ENCODE peak calls at places on chromosomes 3 and 15, in seven cellular contexts. P is K562, Q is HCT116, A is GM12878, K is HepG2, G is H1, X is SK-N-SH. T is an unnamed sample.

GRCh38 chr15:100383302-100384107 is 41.7 kb upstream of the ADAMTS17 start:
- DNase-seq in G (peak; percentile 51), X (peak; percentile 45), P (no peak), Q (peak; percentile 8), A (no peak), K (peak; percentile 41), T (no peak)

GRCh38 chr3:178003756-178004155 is 532.5 kb upstream of the KCNMB2 start:
- DNase-seq in G (no peak), A (no peak), Q (no peak), X (no peak), P (no peak), K (no peak), T (no peak)

GRCh38 chr3:50339485-50340196 is 995 bp downstream of the RASSF1 start:
- DNase-seq in G (no peak), X (no peak), Q (no peak), P (no peak), A (no peak), K (no peak), T (no peak)

GRCh38 chr15:31245135-31245689 is 81.4 kb upstream of the KLF13 start:
- DNase-seq in K (no peak), G (no peak), P (no peak), A (no peak), Q (no peak), X (no peak), T (no peak)

GRCh38 chr3:169627789-169628188 is 35.7 kb downstream of the MECOM start:
- DNase-seq in G (no peak), A (no peak), P (no peak), X (no peak), K (no peak), Q (no peak), T (no peak)

GRCh38 chr3:127573401-127573800 is 17.1 kb downstream of the TPRA1 start:
- DNase-seq in K (no peak), X (no peak), Q (no peak), G (no peak), P (no peak), A (no peak), T (no peak)

GRCh38 chr15:73859236-73859635 is 14.1 kb upstream of the TBC1D21 start:
- DNase-seq in A (no peak), G (no peak), Q (no peak), X (no peak), K (no peak), P (no peak), T (no peak)

GRCh38 chr3:141147657-141148056 is 84.0 kb upstream of the PXYLP1 start:
- DNase-seq in A (no peak), Q (no peak), P (no peak), G (peak; percentile 45), K (peak; percentile 82), X (no peak), T (peak; percentile 5)

GRCh38 chr3:134357914-134358811 is 16.1 kb downstream of the AMOTL2 start:
- DNase-seq in A (no peak), X (peak; percentile 57), G (no peak), Q (peak; percentile 52), K (peak; percentile 87), P (peak; percentile 25), T (peak; percentile 93)

DNA sequence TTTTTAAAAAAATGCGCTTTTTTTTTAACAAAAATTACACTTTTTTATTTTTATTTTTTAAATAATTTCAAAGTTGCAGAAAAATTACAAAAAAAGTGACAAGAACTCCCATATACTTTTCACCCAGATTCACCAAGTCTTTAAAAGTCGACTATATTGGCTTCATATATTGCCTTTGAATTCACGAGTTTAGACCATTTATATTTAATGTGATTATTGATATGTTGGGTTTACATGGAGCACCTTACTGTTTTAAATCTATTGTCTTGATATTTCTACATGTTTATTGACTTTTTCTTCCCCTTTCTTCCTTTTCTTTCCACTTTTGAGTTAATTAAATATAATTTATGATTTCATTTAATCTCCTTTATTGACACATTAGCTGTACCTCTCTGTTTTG is 127.2 kb downstream of the OPA1 start:
- DNase-seq in G (no peak), A (no peak), P (no peak), Q (no peak), K (no peak), X (no peak), T (no peak)
- TF ChIP-seq YY1 in G (no peak), A (no peak), P (no peak), Q (no peak), K (no peak), X (no peak), T (no peak)

DNA sequence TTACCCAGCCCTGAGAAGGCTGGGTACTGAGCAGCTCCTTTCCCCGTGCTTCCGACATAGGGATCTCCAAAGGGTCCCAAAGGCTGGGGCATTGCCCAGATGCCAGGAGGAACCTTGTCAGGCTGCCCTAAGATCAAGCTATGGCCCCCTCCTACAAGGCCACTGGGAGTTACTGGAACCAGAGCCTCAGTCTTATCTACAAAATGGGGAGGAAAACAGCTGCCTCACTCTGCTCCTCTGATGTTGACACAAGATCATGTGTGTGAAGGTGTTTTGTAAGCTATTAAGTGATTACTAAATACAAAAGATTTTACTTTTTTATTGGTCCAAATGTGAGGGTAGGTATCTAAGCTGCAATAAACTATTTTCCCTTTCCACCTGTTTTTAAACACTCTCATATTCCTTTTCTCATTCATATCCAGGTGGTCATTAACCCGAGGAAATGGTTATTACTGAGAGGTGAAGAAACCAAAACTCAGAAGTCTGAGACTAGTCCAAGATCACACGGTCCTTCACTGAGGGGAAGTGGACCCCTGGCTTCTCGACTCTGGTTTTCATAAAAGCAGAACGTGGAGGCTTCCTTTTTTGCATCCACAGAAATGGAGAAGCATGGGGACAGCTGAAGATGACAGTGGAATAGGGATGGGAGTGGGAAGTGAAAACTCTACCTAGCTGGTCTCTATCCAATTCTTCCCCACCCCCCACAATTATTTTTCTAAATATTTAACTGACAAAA is 1.7 kb downstream of the ARPIN start:
- DNase-seq in X (no peak), Q (no peak), K (no peak), A (no peak), G (no peak), P (no peak), T (no peak)
- TF ChIP-seq YY1 in X (no peak), Q (no peak), K (no peak), A (no peak), G (no peak), P (no peak), T (no peak)

GRCh38 chr15:89845305-89845893 is 30.7 kb upstream of the ANPEP start:
- DNase-seq in A (no peak), G (no peak), X (no peak), Q (peak; percentile 76), P (no peak), K (peak; percentile 66), T (no peak)
- TF ChIP-seq YY1 in A (no peak), G (no peak), X (no peak), Q (no peak), P (no peak), K (no peak), T (no peak)

GRCh38 chr15:95174880-95175279 is 943.5 kb downstream of the MCTP2 start:
- DNase-seq in P (no peak), Q (no peak), X (no peak), K (no peak), G (no peak), A (no peak), T (no peak)

GRCh38 chr15:95170587-95171380 is 939.4 kb downstream of the MCTP2 start:
- DNase-seq in K (no peak), X (no peak), G (no peak), Q (no peak), A (no peak), P (peak; percentile 73), T (no peak)

GRCh38 chr15:95174281-95174680 is 942.9 kb downstream of the MCTP2 start:
- DNase-seq in G (no peak), K (no peak), Q (no peak), X (no peak), A (no peak), P (no peak), T (no peak)

GRCh38 chr15:95169701-95170459 is 938.5 kb downstream of the MCTP2 start:
- DNase-seq in P (no peak), G (no peak), A (no peak), X (no peak), Q (no peak), K (no peak), T (no peak)

GRCh38 chr15:95171551-95171950 is 940.2 kb downstream of the MCTP2 start:
- DNase-seq in K (no peak), A (no peak), X (no peak), G (no peak), P (no peak), Q (no peak), T (no peak)
- TF ChIP-seq YY1 in K (no peak), A (no peak), X (no peak), G (no peak), P (no peak), Q (no peak), T (no peak)

DNA sequence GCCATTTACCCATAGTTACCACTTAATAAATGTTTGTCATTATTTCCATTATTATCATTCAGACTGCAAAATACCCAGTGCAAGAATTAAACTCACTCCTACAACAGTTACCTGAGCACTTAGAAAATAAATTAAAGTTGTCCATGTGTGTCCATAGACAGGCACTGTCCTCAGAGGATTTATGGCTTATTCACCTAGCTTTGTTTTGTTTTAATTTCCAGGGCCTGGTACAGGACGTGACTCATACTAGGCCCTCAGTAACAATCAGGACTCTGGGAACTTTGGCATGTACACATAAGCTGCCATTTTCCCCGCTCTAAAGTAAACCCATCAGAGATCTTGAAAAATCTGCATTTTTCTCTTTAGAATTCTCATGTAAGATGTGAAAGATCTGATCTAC is 458.5 kb upstream of the ARRDC4 start:
- DNase-seq in Q (no peak), X (no peak), A (no peak), G (no peak), P (no peak), K (no peak), T (no peak)
- TF ChIP-seq YY1 in Q (no peak), X (no peak), A (no peak), G (no peak), P (no peak), K (no peak), T (no peak)

DNA sequence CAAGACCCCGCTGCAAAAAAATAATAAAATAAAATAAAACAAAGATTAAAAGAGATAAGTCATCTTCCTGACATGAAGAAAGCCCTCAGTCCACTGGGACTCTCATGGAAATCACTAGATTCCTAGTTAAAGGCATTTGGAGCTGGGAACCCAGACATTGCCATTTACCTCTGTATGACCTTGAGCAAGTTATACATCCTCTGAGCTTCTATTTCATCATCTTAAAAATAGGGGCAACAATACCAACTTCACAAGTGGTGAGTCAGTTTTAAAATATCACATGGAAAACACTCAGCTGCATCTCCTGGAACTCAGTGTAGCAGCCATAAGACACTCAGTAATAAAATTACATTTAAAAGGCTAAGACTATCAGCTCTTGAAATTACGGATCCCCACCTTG is 334.8 kb downstream of the ERC2 start:
- DNase-seq in X (no peak), Q (no peak), P (no peak), A (no peak), G (no peak), K (no peak), T (no peak)
- TF ChIP-seq YY1 in X (no peak), Q (no peak), P (no peak), A (no peak), G (no peak), K (no peak), T (no peak)

DNA sequence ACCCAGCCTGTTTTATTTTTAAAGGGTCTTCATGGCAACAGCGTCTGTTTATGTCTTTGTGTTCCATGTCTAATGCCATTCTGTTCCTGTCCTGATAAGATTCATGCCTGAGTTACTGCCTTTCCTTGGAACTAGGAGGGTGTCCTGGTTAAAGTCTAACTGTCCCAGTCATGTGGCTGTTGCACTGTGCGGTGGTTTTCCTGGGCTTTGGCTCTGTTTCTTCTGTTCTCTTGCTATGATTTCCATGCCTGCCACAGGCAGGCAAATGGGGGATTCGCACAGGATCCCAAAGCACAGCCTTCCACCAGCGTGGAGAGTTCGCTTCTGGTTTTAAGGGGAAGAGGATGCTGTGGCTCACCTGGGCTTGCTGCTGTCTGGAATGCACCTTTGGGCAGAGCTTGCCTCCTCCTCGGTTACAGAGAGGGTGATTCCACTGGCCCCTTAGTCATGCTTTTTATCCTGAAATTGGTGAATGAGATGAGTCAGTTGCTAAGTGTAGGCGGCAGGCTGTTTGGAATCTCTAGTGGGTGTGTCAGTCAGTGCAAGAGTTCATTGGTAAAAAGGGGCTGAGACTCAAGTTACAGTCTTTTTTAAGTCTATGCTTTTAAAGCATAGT is 86.8 kb downstream of the CCK start:
- DNase-seq in G (peak; percentile 54), A (no peak), P (peak; percentile 69), K (peak; percentile 83), Q (peak; percentile 85), X (no peak), T (peak; percentile 44)
- TF ChIP-seq YY1 in G (no peak), A (no peak), P (no peak), K (no peak), Q (no peak), X (no peak), T (no peak)